ENCODE peak calls at places on chromosomes 11 and 22, in four cellular contexts. One of them, this sample, is unnamed.
A peak's percentile ranks its signal among the peaks of the same experiment; 100 is the strongest.

GRCh38 chr11:69558519-69558941 is 77.1 kb downstream of the LINC01488 start:
- DNase-seq in IMR-90: no peak
- DNase-seq in endothelial cell of umbilical vein: no peak
- DNase-seq in K562: no peak
- DNase-seq in this sample: no peak

GRCh38 chr11:76602431-76602861 is 68.1 kb downstream of the LRRC32 start:
- DNase-seq in K562: no peak
- DNase-seq in IMR-90: peak; percentile 53
- DNase-seq in endothelial cell of umbilical vein: peak; percentile 61
- DNase-seq in this sample: no peak

GRCh38 chr22:46671824-46672432 is 51.7 kb downstream of the GRAMD4 start:
- DNase-seq in IMR-90: no peak
- DNase-seq in endothelial cell of umbilical vein: no peak
- DNase-seq in K562: no peak
- DNase-seq in this sample: no peak

GRCh38 chr11:58776891-58777451 is 45.2 kb upstream of the GLYAT start:
- DNase-seq in IMR-90: no peak
- DNase-seq in K562: no peak
- DNase-seq in endothelial cell of umbilical vein: no peak
- DNase-seq in this sample: no peak

GRCh38 chr11:19868871-19869270 is 156.2 kb downstream of the NAV2 start:
- DNase-seq in K562: no peak
- DNase-seq in endothelial cell of umbilical vein: no peak
- DNase-seq in IMR-90: peak; percentile 20
- DNase-seq in this sample: no peak

GRCh38 chr11:45332486-45332934 is 46.4 kb upstream of the SYT13 start:
- DNase-seq in IMR-90: peak; percentile 19
- DNase-seq in K562: peak; percentile 77
- DNase-seq in endothelial cell of umbilical vein: no peak
- DNase-seq in this sample: no peak

GRCh38 chr11:129973809-129974208 is 28.8 kb downstream of the PRDM10 start:
- DNase-seq in endothelial cell of umbilical vein: no peak
- DNase-seq in IMR-90: no peak
- DNase-seq in K562: no peak
- DNase-seq in this sample: no peak

GRCh38 chr11:59510917-59511589 is at the start of gene OR4D9:
- DNase-seq in K562: no peak
- DNase-seq in IMR-90: no peak
- DNase-seq in endothelial cell of umbilical vein: peak; percentile 83
- DNase-seq in this sample: no peak

GRCh38 chr11:111980062-111980461 is 42.9 kb downstream of the DIXDC1 start:
- DNase-seq in endothelial cell of umbilical vein: no peak
- DNase-seq in K562: no peak
- DNase-seq in IMR-90: no peak
- DNase-seq in this sample: no peak

GRCh38 chr11:34214961-34215805 is 109.8 kb downstream of the NAT10 start:
- DNase-seq in endothelial cell of umbilical vein: no peak
- DNase-seq in K562: no peak
- DNase-seq in IMR-90: peak; percentile 78
- DNase-seq in this sample: peak; percentile 82

GRCh38 chr11:46319074-46319453 is 28.2 kb upstream of the DGKZ start:
- DNase-seq in endothelial cell of umbilical vein: no peak
- DNase-seq in K562: no peak
- DNase-seq in IMR-90: no peak
- DNase-seq in this sample: no peak

GRCh38 chr11:2210366-2211112 is 38.9 kb upstream of the TH start:
- DNase-seq in IMR-90: no peak
- DNase-seq in endothelial cell of umbilical vein: no peak
- DNase-seq in K562: no peak
- DNase-seq in this sample: no peak

GRCh38 chr11:77654770-77655434 is 17.3 kb upstream of the CLNS1A start:
- DNase-seq in endothelial cell of umbilical vein: no peak
- DNase-seq in K562: no peak
- DNase-seq in IMR-90: peak; percentile 70
- DNase-seq in this sample: no peak

GRCh38 chr11:76782526-76783293 is 446 bp upstream of the TSKU start:
- DNase-seq in IMR-90: peak; percentile 98
- DNase-seq in K562: peak; percentile 93
- DNase-seq in endothelial cell of umbilical vein: peak; percentile 86
- DNase-seq in this sample: no peak

GRCh38 chr22:29723766-29724165 is 4.0 kb downstream of the CABP7 start:
- DNase-seq in K562: no peak
- DNase-seq in IMR-90: no peak
- DNase-seq in endothelial cell of umbilical vein: no peak
- DNase-seq in this sample: no peak

GRCh38 chr11:14300661-14301304 is 58.2 kb downstream of the RRAS2 start:
- DNase-seq in IMR-90: peak; percentile 74
- DNase-seq in endothelial cell of umbilical vein: peak; percentile 88
- DNase-seq in K562: peak; percentile 48
- DNase-seq in this sample: no peak

GRCh38 chr11:125407046-125407445 is 89.0 kb downstream of the FEZ1 start:
- DNase-seq in endothelial cell of umbilical vein: no peak
- DNase-seq in K562: no peak
- DNase-seq in IMR-90: no peak
- DNase-seq in this sample: no peak

GRCh38 chr11:44568706-44569473 is 3.4 kb downstream of the CD82 start:
- DNase-seq in IMR-90: peak; percentile 98
- DNase-seq in endothelial cell of umbilical vein: peak; percentile 94
- DNase-seq in K562: peak; percentile 21
- DNase-seq in this sample: no peak

GRCh38 chr11:99519095-99519494 is 498.3 kb downstream of the CNTN5 start:
- DNase-seq in K562: no peak
- DNase-seq in endothelial cell of umbilical vein: no peak
- DNase-seq in IMR-90: no peak
- DNase-seq in this sample: no peak

GRCh38 chr11:298406-299065 is 790 bp downstream of the IFITM5 start:
- DNase-seq in IMR-90: no peak
- DNase-seq in endothelial cell of umbilical vein: no peak
- DNase-seq in K562: no peak
- DNase-seq in this sample: no peak

GRCh38 chr11:69611548-69612526 is 29.1 kb upstream of the CCND1 start:
- DNase-seq in endothelial cell of umbilical vein: no peak
- DNase-seq in K562: no peak
- DNase-seq in IMR-90: peak; percentile 31
- DNase-seq in this sample: no peak

GRCh38 chr11:113880966-113881365 is 5.6 kb upstream of the USP28 start:
- DNase-seq in K562: no peak
- DNase-seq in IMR-90: no peak
- DNase-seq in endothelial cell of umbilical vein: no peak
- DNase-seq in this sample: no peak

GRCh38 chr22:31585161-31585859 is 76.7 kb downstream of the PISD start:
- DNase-seq in endothelial cell of umbilical vein: no peak
- DNase-seq in K562: peak; percentile 56
- DNase-seq in IMR-90: peak; percentile 60
- DNase-seq in this sample: no peak

GRCh38 chr11:9527481-9528140 is 45.9 kb upstream of the WEE1 start:
- DNase-seq in IMR-90: peak; percentile 74
- DNase-seq in endothelial cell of umbilical vein: peak; percentile 96
- DNase-seq in K562: no peak
- DNase-seq in this sample: no peak

GRCh38 chr22:19497245-19497644 is 17.5 kb downstream of the CDC45 start:
- DNase-seq in endothelial cell of umbilical vein: peak; percentile 86
- DNase-seq in IMR-90: peak; percentile 97
- DNase-seq in K562: peak; percentile 76
- DNase-seq in this sample: no peak

GRCh38 chr11:123302751-123303195 is 107.7 kb upstream of the CLMP start:
- DNase-seq in K562: no peak
- DNase-seq in endothelial cell of umbilical vein: no peak
- DNase-seq in IMR-90: peak; percentile 72
- DNase-seq in this sample: no peak

GRCh38 chr11:131671320-131671719 is 300.9 kb downstream of the NTM start:
- DNase-seq in endothelial cell of umbilical vein: no peak
- DNase-seq in IMR-90: no peak
- DNase-seq in K562: no peak
- DNase-seq in this sample: no peak

GRCh38 chr22:33438273-33438672 is 380.1 kb upstream of the SYN3 start:
- DNase-seq in K562: no peak
- DNase-seq in IMR-90: peak; percentile 89
- DNase-seq in endothelial cell of umbilical vein: no peak
- DNase-seq in this sample: peak; percentile 88

GRCh38 chr22:31958625-31959239 is 14.4 kb downstream of the YWHAH start:
- DNase-seq in endothelial cell of umbilical vein: no peak
- DNase-seq in K562: no peak
- DNase-seq in IMR-90: no peak
- DNase-seq in this sample: no peak

GRCh38 chr22:23062616-23063538 is 7.4 kb upstream of the GNAZ start:
- DNase-seq in IMR-90: no peak
- DNase-seq in K562: no peak
- DNase-seq in endothelial cell of umbilical vein: no peak
- DNase-seq in this sample: no peak

GRCh38 chr11:105619556-105619955 is 9.7 kb downstream of the GRIA4 start:
- DNase-seq in IMR-90: no peak
- DNase-seq in K562: no peak
- DNase-seq in endothelial cell of umbilical vein: no peak
- DNase-seq in this sample: no peak

GRCh38 chr11:120403966-120404365 is 67.8 kb downstream of the ARHGEF12 start:
- DNase-seq in IMR-90: no peak
- DNase-seq in endothelial cell of umbilical vein: no peak
- DNase-seq in K562: no peak
- DNase-seq in this sample: no peak

GRCh38 chr22:24894220-24894975 is 52.1 kb downstream of the LHFPL7 start:
- DNase-seq in K562: no peak
- DNase-seq in IMR-90: peak; percentile 68
- DNase-seq in endothelial cell of umbilical vein: peak; percentile 99
- DNase-seq in this sample: peak; percentile 11

GRCh38 chr22:48422900-48423480 is 1404.7 kb downstream of the BRD1 start:
- DNase-seq in endothelial cell of umbilical vein: no peak
- DNase-seq in IMR-90: no peak
- DNase-seq in K562: no peak
- DNase-seq in this sample: no peak

GRCh38 chr22:36660931-36661330 is 42.6 kb downstream of the CACNG2 start:
- DNase-seq in K562: no peak
- DNase-seq in endothelial cell of umbilical vein: no peak
- DNase-seq in IMR-90: no peak
- DNase-seq in this sample: no peak

GRCh38 chr22:26565889-26566288 is 24.0 kb downstream of the TPST2 start:
- DNase-seq in K562: no peak
- DNase-seq in endothelial cell of umbilical vein: no peak
- DNase-seq in IMR-90: no peak
- DNase-seq in this sample: no peak

GRCh38 chr11:12802418-12803085 is 128.3 kb downstream of the TEAD1 start:
- DNase-seq in IMR-90: peak; percentile 90
- DNase-seq in endothelial cell of umbilical vein: peak; percentile 98
- DNase-seq in K562: peak; percentile 34
- DNase-seq in this sample: peak; percentile 92

GRCh38 chr22:37884420-37884819 is 21.7 kb upstream of the MICALL1 start:
- DNase-seq in IMR-90: peak; percentile 46
- DNase-seq in endothelial cell of umbilical vein: no peak
- DNase-seq in K562: no peak
- DNase-seq in this sample: no peak
- H3K9me1 ChIP-seq in IMR-90: peaks cover 4% of the 10 kb centered on the region
- H3K9me1 ChIP-seq in endothelial cell of umbilical vein: no peaks in the 10 kb centered on the region
- H3K9me1 ChIP-seq in K562: no peaks in the 10 kb centered on the region
- H3K9me1 ChIP-seq in this sample: no peaks in the 10 kb centered on the region

DNA sequence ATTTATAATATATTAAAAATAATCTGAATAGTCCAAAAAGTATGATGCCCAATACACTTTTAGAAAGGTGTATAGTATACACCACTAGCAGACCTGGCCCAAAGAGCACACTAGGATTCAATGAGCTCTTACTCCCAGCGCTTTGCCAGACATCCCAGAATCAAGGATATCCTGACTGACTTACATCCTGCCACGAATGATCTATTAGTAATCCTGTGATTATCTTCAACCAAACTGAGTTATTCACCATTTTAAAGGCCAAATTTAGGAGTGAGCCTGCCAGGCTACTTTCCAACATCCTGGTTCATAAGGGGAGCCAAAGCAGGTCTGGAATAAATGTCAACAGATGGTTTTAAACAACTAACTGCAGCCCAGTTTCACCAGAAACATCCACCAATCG is 60.8 kb upstream of the FAM181B start:
- DNase-seq in endothelial cell of umbilical vein: peak; percentile 71
- DNase-seq in K562: no peak
- DNase-seq in IMR-90: no peak
- DNase-seq in this sample: no peak
- H3K9me1 ChIP-seq in endothelial cell of umbilical vein: no peaks in the 10 kb centered on the region
- H3K9me1 ChIP-seq in K562: no peaks in the 10 kb centered on the region
- H3K9me1 ChIP-seq in IMR-90: no peaks in the 10 kb centered on the region
- H3K9me1 ChIP-seq in this sample: no peaks in the 10 kb centered on the region

DNA sequence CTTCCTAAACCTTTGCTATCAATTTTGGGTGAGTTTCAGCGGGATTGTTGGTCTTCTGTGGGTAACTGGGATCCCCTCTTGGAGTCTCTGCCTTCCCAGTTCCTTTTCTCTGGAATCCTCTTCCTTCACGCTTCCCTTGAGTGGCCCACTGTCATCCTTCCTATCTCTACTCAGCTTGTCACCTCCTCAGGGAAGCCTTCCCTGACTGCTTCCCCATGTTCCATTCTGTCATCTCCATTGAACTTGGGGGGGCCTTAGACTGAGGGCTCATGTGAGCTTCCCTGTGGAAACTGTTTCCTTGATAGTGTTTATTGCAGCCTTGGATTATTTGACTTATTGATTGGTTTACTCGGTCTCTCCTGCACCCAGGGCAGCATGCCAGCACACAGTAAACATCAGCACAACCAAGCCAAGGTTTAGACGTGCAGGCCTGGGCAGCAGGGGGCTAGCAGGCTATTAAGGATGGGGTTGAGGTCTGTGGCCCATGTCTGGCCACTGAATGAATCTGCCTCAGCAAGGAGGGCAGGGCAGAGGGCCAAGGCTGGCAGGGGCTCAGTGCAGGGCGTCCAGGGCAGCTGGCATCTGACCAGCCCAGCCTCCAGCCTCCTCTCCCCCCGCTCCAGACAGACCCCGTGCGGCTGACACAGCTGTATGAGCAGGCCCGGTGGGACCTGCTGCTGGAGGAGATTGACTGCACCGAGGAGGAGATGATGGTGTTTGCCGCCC is 7.2 kb downstream of the TRPT1 start:
- DNase-seq in endothelial cell of umbilical vein: no peak
- DNase-seq in IMR-90: no peak
- DNase-seq in K562: no peak
- DNase-seq in this sample: no peak
- H3K9me1 ChIP-seq in endothelial cell of umbilical vein: no peaks in the 10 kb centered on the region
- H3K9me1 ChIP-seq in IMR-90: peaks cover 5% of the 10 kb centered on the region
- H3K9me1 ChIP-seq in K562: no peaks in the 10 kb centered on the region
- H3K9me1 ChIP-seq in this sample: no peaks in the 10 kb centered on the region

GRCh38 chr22:41369089-41369745 is 12.5 kb upstream of the TEF start:
- DNase-seq in IMR-90: no peak
- DNase-seq in endothelial cell of umbilical vein: no peak
- DNase-seq in K562: no peak
- DNase-seq in this sample: no peak
- H3K9me1 ChIP-seq in IMR-90: peaks cover 4% of the 10 kb centered on the region
- H3K9me1 ChIP-seq in endothelial cell of umbilical vein: no peaks in the 10 kb centered on the region
- H3K9me1 ChIP-seq in K562: no peaks in the 10 kb centered on the region
- H3K9me1 ChIP-seq in this sample: peaks cover 3% of the 10 kb centered on the region

GRCh38 chr11:128205796-128206195 is 381.6 kb downstream of the ETS1 start:
- DNase-seq in endothelial cell of umbilical vein: no peak
- DNase-seq in IMR-90: no peak
- DNase-seq in K562: no peak
- DNase-seq in this sample: peak; percentile 21
- H3K9me1 ChIP-seq in endothelial cell of umbilical vein: no peaks in the 10 kb centered on the region
- H3K9me1 ChIP-seq in IMR-90: peaks cover 3% of the 10 kb centered on the region
- H3K9me1 ChIP-seq in K562: no peaks in the 10 kb centered on the region
- H3K9me1 ChIP-seq in this sample: no peaks in the 10 kb centered on the region